ENCODE peak calls at places on chromosomes 3 and 15, in six cellular contexts. W is Panc1; Z is trophoblast cell; S is IMR-90; N is CD8-positive, alpha-beta T cell; I is cardiac muscle cell. X is an unnamed sample.

GRCh38 chr3:35739181-35739809 is 100.0 kb downstream of the ARPP21 start:
- DNase-seq in W (no peak), S (no peak), I (peak; percentile 39), Z (no peak), N (no peak), X (no peak)

GRCh38 chr3:58151637-58152036 is 59.1 kb downstream of the DNASE1L3 start:
- DNase-seq in I (no peak), W (no peak), S (no peak), N (no peak), Z (no peak), X (no peak)

GRCh38 chr3:39501982-39502837 is 34.7 kb downstream of the MOBP start:
- DNase-seq in Z (no peak), N (no peak), S (no peak), W (no peak), I (peak; percentile 6), X (no peak)

GRCh38 chr3:44104668-44105321 is 136.9 kb upstream of the TOPAZ1 start:
- DNase-seq in W (peak; percentile 15), I (peak; percentile 5), N (no peak), S (peak; percentile 16), Z (peak; percentile 11), X (no peak)

GRCh38 chr15:39511000-39511914 is 69.6 kb upstream of the THBS1 start:
- DNase-seq in W (no peak), Z (peak; percentile 12), I (peak; percentile 89), S (peak; percentile 93), N (no peak), X (peak; percentile 89)

GRCh38 chr3:94176886-94177285 is 114.0 kb downstream of the NSUN3 start:
- DNase-seq in S (no peak), N (no peak), Z (no peak), I (no peak), W (no peak), X (no peak)

GRCh38 chr3:197495999-197496745 is 59.6 kb downstream of the BDH1 start:
- DNase-seq in I (no peak), Z (no peak), W (no peak), N (no peak), S (no peak), X (no peak)

GRCh38 chr3:9942934-9943690 is 9.1 kb downstream of the PRRT3 start:
- DNase-seq in S (no peak), N (no peak), Z (no peak), I (no peak), W (no peak), X (no peak)

GRCh38 chr3:119579366-119580147 is at the start of gene ADPRH:
- DNase-seq in N (peak; percentile 31), I (peak; percentile 85), W (peak; percentile 33), S (peak; percentile 17), Z (peak; percentile 95), X (no peak)

GRCh38 chr15:33098082-33099058 is 96.1 kb downstream of the FMN1 start:
- DNase-seq in S (peak; percentile 91), N (no peak), Z (peak; percentile 47), W (no peak), I (peak; percentile 56), X (peak; percentile 62)

GRCh38 chr15:65829150-65829764 is 37.2 kb upstream of the DENND4A start:
- DNase-seq in W (no peak), S (peak; percentile 22), I (peak; percentile 45), N (no peak), Z (peak; percentile 75), X (peak; percentile 26)

GRCh38 chr3:141663993-141664392 is 74.1 kb upstream of the RNF7 start:
- DNase-seq in Z (no peak), I (peak; percentile 72), S (peak; percentile 48), N (no peak), W (no peak), X (no peak)

GRCh38 chr3:58608648-58609047 is 31.5 kb upstream of the FAM107A start:
- DNase-seq in S (no peak), Z (no peak), W (no peak), N (no peak), I (no peak), X (no peak)

GRCh38 chr15:28936081-28936480 is 50.3 kb downstream of the APBA2 start:
- DNase-seq in N (no peak), S (no peak), I (no peak), W (no peak), Z (no peak), X (no peak)

GRCh38 chr3:143124683-143125520 is 5.3 kb downstream of the CHST2 start:
- DNase-seq in W (no peak), N (no peak), Z (no peak), S (no peak), I (peak; percentile 9), X (peak; percentile 38)

GRCh38 chr3:55297235-55297634 is 189.9 kb downstream of the WNT5A start:
- DNase-seq in S (no peak), I (no peak), W (no peak), Z (no peak), N (no peak), X (no peak)

GRCh38 chr3:105984837-105985236 is 116.0 kb upstream of the CBLB start:
- DNase-seq in I (no peak), N (no peak), Z (no peak), W (no peak), S (peak; percentile 34), X (peak; percentile 13)

DNA sequence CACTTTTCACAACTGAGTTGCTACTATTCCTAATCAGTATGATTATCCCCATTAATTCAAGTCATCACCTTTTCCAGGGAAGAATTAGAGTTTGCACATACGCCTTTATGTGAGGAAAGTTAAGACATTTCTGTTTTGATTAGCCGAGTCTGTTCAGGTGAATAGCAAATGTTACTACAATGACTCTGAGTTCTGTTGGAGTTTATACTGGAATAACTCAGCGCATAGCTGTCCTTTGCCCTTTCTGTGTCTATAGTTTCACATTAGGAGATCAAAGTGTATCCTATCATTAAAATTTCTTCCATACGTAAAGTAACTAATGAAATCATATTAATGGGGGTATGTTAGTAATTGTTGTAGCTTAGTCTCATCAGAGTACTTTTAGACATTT is 4.9 kb downstream of the RAB8B start:
- DNase-seq in Z (no peak), N (no peak), I (no peak), W (no peak), S (no peak), X (no peak)
- H3K4me1 ChIP-seq in Z (peaks cover 4% of the 10 kb centered on the region), N (peaks cover 82% of the 10 kb centered on the region), I (peaks cover 33% of the 10 kb centered on the region), W (peaks cover 22% of the 10 kb centered on the region), S (peaks cover 21% of the 10 kb centered on the region), X (peaks cover 8% of the 10 kb centered on the region)

DNA sequence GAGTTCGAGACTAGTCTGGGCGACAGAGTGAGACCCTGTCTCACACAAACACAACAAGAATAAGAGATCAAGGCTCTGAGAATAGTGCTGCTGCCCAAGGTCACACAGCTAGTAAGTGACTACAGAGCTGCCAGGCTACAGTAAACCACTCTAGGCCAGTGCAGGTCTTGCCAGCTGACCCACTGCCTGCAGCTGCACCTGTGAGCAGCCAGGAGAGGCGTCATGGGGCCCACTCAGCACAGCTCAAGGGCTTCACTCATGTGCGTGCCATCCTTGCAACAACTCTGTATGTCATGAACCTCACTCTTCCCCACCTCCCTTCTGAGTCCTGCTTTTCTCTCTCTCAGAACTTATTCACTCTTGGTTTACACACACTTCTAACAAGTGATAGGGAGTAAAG is 176.7 kb downstream of the SMAD6 start:
- DNase-seq in I (no peak), N (no peak), W (no peak), Z (no peak), S (no peak), X (no peak)
- H3K4me1 ChIP-seq in I (peaks cover 10% of the 10 kb centered on the region), N (no peaks in the 10 kb centered on the region), W (peaks cover 86% of the 10 kb centered on the region), Z (peaks cover 21% of the 10 kb centered on the region), S (peaks cover 11% of the 10 kb centered on the region), X (peaks cover 21% of the 10 kb centered on the region)

GRCh38 chr3:48431224-48432029 is 1.5 kb upstream of the PLXNB1 start:
- DNase-seq in S (no peak), I (no peak), N (no peak), W (no peak), Z (no peak), X (no peak)

GRCh38 chr3:48432411-48433371 is 2.8 kb upstream of the PLXNB1 start:
- DNase-seq in W (no peak), Z (peak; percentile 21), N (no peak), I (no peak), S (peak; percentile 14), X (peak; percentile 17)

GRCh38 chr3:48428863-48429415 is 947 bp downstream of the PLXNB1 start:
- DNase-seq in S (peak; percentile 18), W (no peak), I (peak; percentile 20), N (no peak), Z (no peak), X (peak; percentile 52)

GRCh38 chr3:48429416-48430358 is at the start of gene PLXNB1:
- DNase-seq in S (peak; percentile 71), I (peak; percentile 73), N (peak; percentile 61), Z (peak; percentile 23), W (no peak), X (peak; percentile 72)

GRCh38 chr3:48430359-48431101 is 644 bp upstream of the PLXNB1 start:
- DNase-seq in S (no peak), I (peak; percentile 26), W (no peak), Z (no peak), N (no peak), X (no peak)
- H3K4me1 ChIP-seq in S (peaks cover 23% of the 10 kb centered on the region), I (peaks cover 24% of the 10 kb centered on the region), W (peaks cover 4% of the 10 kb centered on the region), Z (peaks cover 55% of the 10 kb centered on the region), N (peaks cover 9% of the 10 kb centered on the region), X (peaks cover 2% of the 10 kb centered on the region)

GRCh38 chr3:46958469-46959168 is 17.9 kb downstream of the CCDC12 start:
- DNase-seq in Z (no peak), W (no peak), S (no peak), N (no peak), I (no peak), X (no peak)
- H3K4me1 ChIP-seq in Z (peaks cover 42% of the 10 kb centered on the region), W (peaks cover 4% of the 10 kb centered on the region), S (peaks cover 28% of the 10 kb centered on the region), N (peaks cover 81% of the 10 kb centered on the region), I (peaks cover 40% of the 10 kb centered on the region), X (peaks cover 6% of the 10 kb centered on the region)

GRCh38 chr15:74194572-74195559 is 7.7 kb downstream of the STRA6 start:
- DNase-seq in N (no peak), W (no peak), I (no peak), Z (no peak), S (no peak), X (no peak)

GRCh38 chr15:74192751-74193150 is 9.8 kb downstream of the STRA6 start:
- DNase-seq in N (no peak), S (no peak), I (no peak), W (no peak), Z (no peak), X (no peak)

GRCh38 chr15:74193305-74193718 is 9.3 kb downstream of the STRA6 start:
- DNase-seq in W (no peak), Z (no peak), S (peak; percentile 91), I (peak; percentile 81), N (no peak), X (no peak)

GRCh38 chr15:74193905-74194304 is 8.7 kb downstream of the STRA6 start:
- DNase-seq in S (no peak), I (no peak), W (no peak), N (no peak), Z (no peak), X (no peak)

DNA sequence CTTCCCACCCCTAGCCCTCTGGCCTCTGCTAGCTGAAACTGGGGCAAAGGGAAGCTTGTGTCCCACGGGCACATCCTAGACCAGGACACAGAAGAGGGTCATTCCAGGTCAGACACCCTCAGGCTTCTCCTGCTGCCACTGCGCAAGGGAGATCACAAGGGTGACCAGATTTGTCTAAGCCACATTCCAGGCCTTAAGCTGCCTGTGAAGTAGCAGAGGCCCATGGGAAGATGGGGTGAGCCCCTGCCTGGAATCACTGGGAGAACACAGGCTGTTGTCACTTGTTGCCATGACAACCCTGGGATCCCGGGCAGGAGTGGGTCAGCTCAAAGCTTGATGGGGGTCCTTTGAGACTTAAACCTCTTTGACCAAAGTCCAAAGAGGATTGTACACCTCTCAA is 10.8 kb downstream of the STRA6 start:
- DNase-seq in W (no peak), N (no peak), I (no peak), Z (peak; percentile 64), S (no peak), X (no peak)
- H3K4me1 ChIP-seq in W (peaks cover 2% of the 10 kb centered on the region), N (no peaks in the 10 kb centered on the region), I (peaks cover 11% of the 10 kb centered on the region), Z (peaks cover 9% of the 10 kb centered on the region), S (peaks cover 12% of the 10 kb centered on the region), X (peaks cover 37% of the 10 kb centered on the region)

X was measured in SJCRH30.